ENCODE peak calls at places on chromosomes 12 and 14, in seven cellular contexts. O, P, K, C, W, X and T are unnamed samples.

GRCh38 chr12:57583008-57583831 is 7.8 kb upstream of the PIP4K2C start:
- DNase-seq in O (peak; percentile 77), P (no peak), K (peak; percentile 76), C (peak; percentile 74), W (peak; percentile 81), X (peak; percentile 66), T (peak; percentile 49)

GRCh38 chr14:78107171-78107570 is 63.0 kb upstream of the NRXN3 start:
- DNase-seq in O (no peak), P (no peak), K (no peak), C (no peak), W (no peak), X (no peak), T (no peak)

GRCh38 chr12:20501958-20502357 is 133.6 kb downstream of the PDE3A start:
- DNase-seq in O (no peak), P (no peak), K (no peak), C (no peak), W (no peak), X (no peak), T (no peak)

GRCh38 chr14:104523546-104523935 is 56.0 kb upstream of the C14orf180 start:
- DNase-seq in O (no peak), P (no peak), K (no peak), C (no peak), W (no peak), X (no peak), T (no peak)

GRCh38 chr12:67441736-67442346 is 172.7 kb downstream of the CAND1 start:
- DNase-seq in O (peak; percentile 77), P (peak; percentile 95), K (peak; percentile 82), C (peak; percentile 95), W (peak; percentile 77), X (peak; percentile 59), T (peak; percentile 29)

GRCh38 chr14:24806061-24806678 is 172.2 kb upstream of the GZMB start:
- DNase-seq in O (peak; percentile 39), P (peak; percentile 79), K (peak; percentile 42), C (peak; percentile 91), W (peak; percentile 45), X (peak; percentile 44), T (no peak)

GRCh38 chr12:1205512-1206060 is 214.6 kb downstream of the ERC1 start:
- DNase-seq in O (peak; percentile 29), P (no peak), K (peak; percentile 55), C (no peak), W (peak; percentile 54), X (no peak), T (no peak)

GRCh38 chr14:33679461-33680225 is 271.2 kb downstream of the EGLN3 start:
- DNase-seq in O (peak; percentile 83), P (no peak), K (peak; percentile 73), C (no peak), W (peak; percentile 13), X (peak; percentile 52), T (no peak)

GRCh38 chr12:42284876-42285275 is 41.0 kb downstream of the ZCRB1 start:
- DNase-seq in O (no peak), P (no peak), K (no peak), C (no peak), W (peak; percentile 34), X (peak; percentile 18), T (no peak)

GRCh38 chr12:57756406-57757341 is 1.8 kb downstream of the MARCHF9 start:
- DNase-seq in O (no peak), P (peak; percentile 81), K (no peak), C (peak; percentile 54), W (no peak), X (no peak), T (peak; percentile 53)

GRCh38 chr12:107091989-107092641 is 1.2 kb downstream of the CRY1 start:
- DNase-seq in O (peak; percentile 93), P (no peak), K (peak; percentile 97), C (peak; percentile 38), W (peak; percentile 97), X (peak; percentile 96), T (peak; percentile 24)

GRCh38 chr12:46219892-46220655 is 48.8 kb downstream of the SLC38A1 start:
- DNase-seq in O (peak; percentile 91), P (no peak), K (peak; percentile 73), C (no peak), W (peak; percentile 86), X (peak; percentile 92), T (peak; percentile 70)

GRCh38 chr12:29191267-29191889 is 42.3 kb downstream of the FAR2 start:
- DNase-seq in O (no peak), P (no peak), K (no peak), C (no peak), W (no peak), X (no peak), T (no peak)

GRCh38 chr12:55681142-55682077 is 26.3 kb downstream of the ITGA7 start:
- DNase-seq in O (peak; percentile 59), P (peak; percentile 84), K (peak; percentile 39), C (peak; percentile 86), W (peak; percentile 51), X (peak; percentile 57), T (no peak)
- H3K4me3 ChIP-seq in O (peak overlapping the region; percentile 26), P (no peak overlapping the region), K (no peak overlapping the region), C (no peak overlapping the region), W (no peak overlapping the region), X (no peak overlapping the region), T (no peak overlapping the region)

DNA sequence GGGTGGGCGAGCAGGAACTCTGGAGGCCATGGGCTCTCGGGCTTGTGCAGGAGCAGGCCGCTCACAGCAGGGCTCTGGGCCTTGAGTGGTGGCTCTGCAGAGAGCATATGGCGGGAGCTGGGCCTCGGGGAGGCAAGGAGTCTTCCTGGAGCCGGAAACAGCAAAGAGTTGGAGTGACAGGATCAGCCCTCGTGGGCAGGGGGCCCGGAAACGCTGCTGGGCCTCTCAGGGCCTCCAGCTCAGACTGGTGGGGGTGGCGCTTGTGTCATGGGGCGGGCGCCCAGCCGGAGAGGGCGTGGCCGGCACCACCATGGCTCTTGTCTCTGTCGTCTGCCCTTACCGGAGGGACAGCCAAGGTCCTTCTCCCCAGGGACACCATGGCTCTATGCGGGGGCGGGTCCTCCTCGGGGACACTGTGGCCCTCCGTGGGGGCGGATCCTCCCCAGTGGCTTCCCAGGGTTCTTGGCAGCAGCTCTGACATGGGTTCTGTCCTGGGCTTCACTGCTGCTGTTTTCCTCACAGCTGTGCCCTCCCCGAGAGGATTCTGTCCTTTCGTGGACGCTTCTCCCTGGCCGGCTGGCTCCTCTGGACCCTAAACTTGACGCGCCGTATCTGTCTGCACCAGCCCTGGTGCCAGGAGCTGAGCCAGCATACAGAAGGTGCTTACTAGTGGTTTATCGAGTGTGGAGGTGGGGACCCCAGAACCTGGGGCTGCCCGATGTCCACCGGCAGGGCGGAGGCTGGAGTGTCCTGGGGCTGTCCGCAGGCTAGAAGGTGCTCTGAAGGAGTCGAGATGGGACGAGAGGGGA is 17.0 kb downstream of the FBRSL1 start:
- DNase-seq in O (peak; percentile 67), P (peak; percentile 91), K (peak; percentile 63), C (peak; percentile 93), W (peak; percentile 77), X (peak; percentile 25), T (no peak)
- H3K4me3 ChIP-seq in O (peak overlapping the region; percentile 31), P (no peak overlapping the region), K (no peak overlapping the region), C (no peak overlapping the region), W (no peak overlapping the region), X (no peak overlapping the region), T (no peak overlapping the region)

DNA sequence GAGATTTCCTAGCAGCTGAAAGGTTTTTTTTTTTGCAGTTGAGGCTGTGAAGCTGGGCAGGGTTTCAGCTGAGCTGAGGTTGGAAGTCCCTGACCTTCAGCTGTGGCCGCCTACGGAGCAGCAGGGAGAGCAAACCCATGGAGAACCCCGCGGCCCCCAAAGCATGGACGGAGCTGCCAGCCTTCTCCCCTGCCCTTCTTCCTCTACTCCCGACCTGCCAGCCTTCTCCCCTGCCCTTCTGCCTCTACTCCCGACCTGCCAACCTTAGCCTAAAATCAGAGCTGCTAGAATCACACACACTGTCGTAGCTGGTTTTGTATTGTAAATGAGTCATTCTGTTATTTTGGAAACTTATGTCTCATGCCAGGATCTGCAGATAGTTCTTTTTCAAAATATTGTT is 74.6 kb downstream of the PPP2R5C start:
- DNase-seq in O (no peak), P (no peak), K (peak; percentile 30), C (no peak), W (peak; percentile 43), X (no peak), T (no peak)
- H3K4me3 ChIP-seq in O (peak overlapping the region; percentile 40), P (no peak overlapping the region), K (no peak overlapping the region), C (no peak overlapping the region), W (no peak overlapping the region), X (no peak overlapping the region), T (no peak overlapping the region)

DNA sequence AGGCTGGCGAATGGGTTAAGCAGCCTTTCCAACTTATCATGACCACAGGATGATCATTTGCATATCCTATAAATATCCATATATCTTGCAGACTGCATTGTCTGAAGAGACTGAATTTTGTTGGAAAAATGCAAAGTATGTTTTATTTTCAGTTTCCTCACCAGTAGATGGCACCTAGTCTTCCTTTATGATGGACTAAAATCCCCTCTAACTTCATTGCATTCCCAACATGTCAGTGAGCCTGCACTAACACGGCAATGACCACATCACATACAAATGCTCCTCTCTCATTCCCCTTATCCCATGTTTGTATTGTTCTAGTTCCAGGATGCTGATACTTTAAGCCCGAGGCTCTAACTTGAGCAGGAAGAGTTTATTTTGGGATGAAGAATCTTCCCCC is 24.7 kb upstream of the MYBPC1 start:
- DNase-seq in O (peak; percentile 55), P (no peak), K (peak; percentile 35), C (peak; percentile 22), W (peak; percentile 63), X (peak; percentile 53), T (no peak)
- H3K4me3 ChIP-seq in O (no peak overlapping the region), P (no peak overlapping the region), K (no peak overlapping the region), C (no peak overlapping the region), W (no peak overlapping the region), X (no peak overlapping the region), T (no peak overlapping the region)

GRCh38 chr14:89773644-89774316 is 180.8 kb downstream of the EFCAB11 start:
- DNase-seq in O (no peak), P (no peak), K (peak; percentile 20), C (peak; percentile 66), W (peak; percentile 47), X (peak; percentile 39), T (peak; percentile 2)
- H3K4me3 ChIP-seq in O (no peak overlapping the region), P (no peak overlapping the region), K (no peak overlapping the region), C (no peak overlapping the region), W (no peak overlapping the region), X (no peak overlapping the region), T (no peak overlapping the region)